ENCODE peak calls at places on chromosome 15, in four cellular contexts. Z is osteocyte; S is DND-41; V is effector memory CD4-positive, alpha-beta T cell. L is an unnamed sample.

GRCh38 chr15:42332331-42332730 is 27.0 kb upstream of the CAPN3 start:
- DNase-seq in S (no peak), Z (no peak), V (no peak), L (no peak)

GRCh38 chr15:59997070-59997701 is 6.9 kb upstream of the FOXB1 start:
- DNase-seq in V (no peak), Z (no peak), S (peak), L (no peak)

GRCh38 chr15:65583701-65584100 is 27.2 kb downstream of the INTS14 start:
- DNase-seq in V (no peak), Z (no peak), S (peak), L (no peak)

GRCh38 chr15:89002281-89002761 is 85.9 kb upstream of the ABHD2 start:
- DNase-seq in V (no peak), Z (no peak), S (no peak), L (no peak)

GRCh38 chr15:99976811-99977271 is 243.6 kb upstream of the LYSMD4 start:
- DNase-seq in V (no peak), Z (no peak), S (no peak), L (no peak)

GRCh38 chr15:28885630-28886430 is at the start of gene APBA2:
- DNase-seq in Z (no peak), V (peak), S (no peak), L (peak)

GRCh38 chr15:76968310-76968709 is 26.6 kb upstream of the PSTPIP1 start:
- DNase-seq in S (no peak), Z (peak), V (no peak), L (no peak)

GRCh38 chr15:62071711-62072308 is 5.0 kb downstream of the C2CD4A start:
- DNase-seq in S (no peak), V (no peak), Z (no peak), L (no peak)

GRCh38 chr15:33282226-33283020 is 28.3 kb upstream of the RYR3 start:
- DNase-seq in Z (no peak), V (no peak), S (no peak), L (no peak)

GRCh38 chr15:85622432-85622831 is 172.3 kb downstream of the KLHL25 start:
- DNase-seq in V (no peak), Z (no peak), S (no peak), L (no peak)

GRCh38 chr15:66927326-66928077 is 137.9 kb upstream of the SMAD3 start:
- DNase-seq in V (no peak), S (no peak), Z (no peak), L (no peak)